ENCODE peak calls at places on chromosomes 2 and 18, in nine cellular contexts. Y is upper lobe of right lung, X is A549, P is ovary, W is transverse colon, C is left lung, Z is HCT116, A is lower lobe of right lung, J is mucosa of descending colon. L is an unnamed sample.
A peak's percentile ranks its signal among the peaks of the same experiment; 100 is the strongest.

GRCh38 chr2:24473613-24474012 is 17.4 kb upstream of the NCOA1 start:
- DNase-seq in P (no peak), J (no peak), A (no peak), Z (no peak), Y (no peak), C (no peak), W (no peak), X (no peak), L (no peak)

GRCh38 chr2:100767224-100767653 is 52.7 kb upstream of the NPAS2 start:
- DNase-seq in Z (peak; percentile 49), P (no peak), W (no peak), C (no peak), Y (no peak), X (no peak), J (no peak), A (no peak), L (no peak)

GRCh38 chr18:9422816-9423519 is 52.3 kb upstream of the RALBP1 start:
- DNase-seq in Y (no peak), J (no peak), C (no peak), P (no peak), W (peak; percentile 56), Z (peak; percentile 49), X (no peak), A (no peak), L (no peak)

GRCh38 chr2:238910751-238911351 is 63.0 kb downstream of the TWIST2 start:
- DNase-seq in A (no peak), J (no peak), Y (peak; percentile 44), C (no peak), W (no peak), X (no peak), Z (no peak), P (no peak), L (no peak)

GRCh38 chr2:880201-880970 is 70.3 kb upstream of the SNTG2 start:
- DNase-seq in W (no peak), C (no peak), Y (no peak), X (no peak), Z (no peak), A (no peak), J (no peak), P (no peak), L (no peak)

GRCh38 chr2:200655918-200656580 is 70.2 kb downstream of the AOX1 start:
- DNase-seq in Z (no peak), Y (no peak), X (no peak), W (no peak), J (no peak), C (no peak), P (no peak), A (no peak), L (no peak)

GRCh38 chr2:225041871-225042799 is at the start of gene DOCK10:
- DNase-seq in P (peak; percentile 75), W (peak; percentile 24), X (peak; percentile 21), A (peak; percentile 69), J (peak; percentile 66), C (peak; percentile 59), Z (no peak), Y (peak; percentile 71), L (peak; percentile 52)

GRCh38 chr2:26917135-26917836 is 53.2 kb upstream of the MAPRE3 start:
- DNase-seq in A (no peak), W (no peak), Z (no peak), P (no peak), Y (no peak), X (no peak), J (no peak), C (no peak), L (no peak)

GRCh38 chr2:237300755-237301154 is 113.2 kb downstream of the COL6A3 start:
- DNase-seq in W (no peak), X (no peak), C (no peak), J (no peak), Y (no peak), P (no peak), Z (no peak), A (no peak), L (no peak)

GRCh38 chr2:9763356-9764152 is 79.7 kb upstream of the TAF1B start:
- DNase-seq in P (no peak), Z (no peak), J (no peak), Y (no peak), X (no peak), W (no peak), A (no peak), C (no peak), L (no peak)

GRCh38 chr2:121521359-121521758 is 9.3 kb upstream of the RNU4ATAC start:
- DNase-seq in Z (no peak), W (no peak), C (no peak), P (no peak), A (no peak), Y (no peak), X (no peak), J (no peak), L (peak; percentile 93)

GRCh38 chr2:73979686-73980085 is 5.0 kb upstream of the TET3 start:
- DNase-seq in Z (no peak), P (no peak), A (no peak), Y (no peak), C (no peak), J (no peak), W (no peak), X (no peak), L (no peak)

GRCh38 chr2:179825494-179825893 is 35.9 kb downstream of the ZNF385B start:
- DNase-seq in A (no peak), P (no peak), J (no peak), Y (no peak), C (no peak), X (no peak), Z (no peak), W (no peak), L (no peak)

GRCh38 chr2:236343400-236344161 is 79.4 kb upstream of the ASB18 start:
- DNase-seq in J (no peak), Y (no peak), W (peak; percentile 47), Z (peak; percentile 67), C (no peak), A (no peak), P (no peak), X (peak; percentile 55), L (peak; percentile 87)

GRCh38 chr18:3230401-3231334 is 10.9 kb upstream of the MYOM1 start:
- DNase-seq in X (no peak), Y (no peak), Z (no peak), A (peak; percentile 52), W (peak; percentile 52), P (no peak), J (no peak), C (peak; percentile 37), L (peak; percentile 44)

GRCh38 chr2:138395565-138396306 is 105.8 kb upstream of the SPOPL start:
- DNase-seq in A (no peak), Y (no peak), Z (no peak), J (no peak), P (no peak), X (no peak), W (no peak), C (no peak), L (no peak)

GRCh38 chr2:167862787-167863186 is 384.6 kb downstream of the STK39 start:
- DNase-seq in X (no peak), P (no peak), Z (no peak), A (no peak), W (no peak), C (no peak), J (no peak), Y (no peak), L (peak; percentile 60)

GRCh38 chr18:9613550-9614400 is 584 bp downstream of the PPP4R1 start:
- DNase-seq in J (peak; percentile 79), Z (no peak), A (peak; percentile 82), W (peak; percentile 70), C (peak; percentile 57), X (no peak), P (peak; percentile 78), Y (peak; percentile 90), L (peak; percentile 55)

DNA sequence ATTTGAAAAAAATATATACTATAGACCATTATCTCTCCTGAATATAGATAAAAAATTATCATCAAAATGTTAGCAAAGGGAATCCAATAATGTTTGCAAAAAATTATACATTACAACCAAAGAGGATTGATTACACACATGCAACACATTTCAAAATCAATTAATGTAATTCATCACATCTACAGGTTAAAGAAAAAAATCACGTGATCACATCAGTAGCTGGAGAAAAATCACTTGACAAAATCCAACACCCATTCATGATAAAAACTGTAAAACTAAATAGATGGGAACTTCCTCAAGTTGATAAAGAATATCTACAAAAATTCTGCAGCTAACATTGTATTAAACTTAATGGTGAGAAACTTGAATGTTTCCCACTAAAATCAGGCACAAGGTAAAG is 1047.5 kb upstream of the CNTNAP5 start:
- DNase-seq in Z (no peak), C (no peak), A (no peak), Y (no peak), J (no peak), X (no peak), W (no peak), P (no peak), L (no peak)
- H3K9me3 ChIP-seq in Z (peaks cover 6% of the 10 kb centered on the region), C (no peaks in the 10 kb centered on the region), A (no peaks in the 10 kb centered on the region), Y (no peaks in the 10 kb centered on the region), J (peaks cover 9% of the 10 kb centered on the region), X (no peaks in the 10 kb centered on the region), W (peaks cover 3% of the 10 kb centered on the region), P (no peaks in the 10 kb centered on the region), L (no peaks in the 10 kb centered on the region)

DNA sequence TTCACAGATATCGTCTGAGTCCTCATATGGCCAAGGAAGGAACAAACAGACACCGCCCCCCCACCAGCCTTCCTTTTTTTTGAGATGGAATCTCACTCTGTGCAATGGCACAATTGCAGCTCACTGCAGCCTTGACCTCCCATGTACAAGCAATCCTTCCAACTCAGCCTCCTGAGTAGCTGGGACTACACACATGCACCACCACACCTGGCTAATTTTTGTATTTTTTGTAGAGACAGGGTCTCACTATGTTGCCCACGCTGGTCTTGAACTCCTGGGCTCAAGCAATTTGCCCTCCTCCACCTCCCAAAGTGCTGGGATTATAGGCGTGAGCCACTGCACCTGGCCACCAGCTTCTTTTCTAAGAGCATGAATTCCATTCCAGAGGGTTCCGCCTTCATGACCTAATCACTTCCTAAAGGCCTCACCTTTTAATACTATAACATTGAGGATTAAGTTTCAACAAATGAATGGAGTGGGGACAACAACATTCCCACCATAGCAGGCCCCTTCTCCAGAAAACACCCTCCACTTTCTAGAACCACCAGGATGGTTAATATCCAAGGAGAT is 2.2 kb upstream of the TMBIM1 start:
- DNase-seq in Z (no peak), J (no peak), W (no peak), X (no peak), A (no peak), P (no peak), C (no peak), Y (no peak), L (no peak)
- H3K4me1 ChIP-seq in Z (peaks cover 81% of the 10 kb centered on the region), J (peaks cover 41% of the 10 kb centered on the region), W (peaks cover 47% of the 10 kb centered on the region), X (peaks cover 31% of the 10 kb centered on the region), A (peaks cover 72% of the 10 kb centered on the region), P (peaks cover 7% of the 10 kb centered on the region), C (peaks cover 27% of the 10 kb centered on the region), Y (peaks cover 50% of the 10 kb centered on the region), L (peaks cover 7% of the 10 kb centered on the region)

DNA sequence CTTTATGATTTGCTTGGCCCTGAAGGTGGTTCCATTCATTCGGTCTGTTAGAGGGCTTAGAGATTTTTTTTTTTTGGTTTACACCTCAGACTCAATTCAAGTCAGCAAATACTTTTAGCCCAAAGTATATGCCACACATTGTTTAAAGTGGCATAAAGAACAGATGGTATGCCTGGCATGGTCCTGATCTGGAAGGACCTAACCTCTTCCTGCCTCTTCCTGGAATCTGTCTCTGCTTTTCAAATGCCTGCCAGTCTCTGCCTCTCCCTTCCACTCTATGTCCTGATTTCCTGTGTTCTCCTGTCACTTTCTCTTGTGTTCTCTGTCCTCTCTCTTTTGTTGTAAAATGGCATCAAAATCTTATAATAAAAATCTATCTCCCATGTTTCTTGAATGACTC is 158.0 kb downstream of the ANKRD30B start:
- DNase-seq in A (no peak), J (no peak), X (no peak), W (no peak), C (no peak), Y (no peak), P (no peak), Z (no peak), L (no peak)
- H3K9me3 ChIP-seq in A (no peaks in the 10 kb centered on the region), J (no peaks in the 10 kb centered on the region), X (no peaks in the 10 kb centered on the region), W (no peaks in the 10 kb centered on the region), C (no peaks in the 10 kb centered on the region), Y (no peaks in the 10 kb centered on the region), P (no peaks in the 10 kb centered on the region), Z (no peaks in the 10 kb centered on the region), L (no peaks in the 10 kb centered on the region)

GRCh38 chr2:46332686-46333281 is 35.6 kb downstream of the EPAS1 start:
- DNase-seq in A (no peak), J (no peak), C (no peak), W (no peak), P (no peak), Y (no peak), X (no peak), Z (no peak), L (peak; percentile 97)
- H3K4me1 ChIP-seq in A (peaks cover 97% of the 10 kb centered on the region), J (peaks cover 67% of the 10 kb centered on the region), C (peaks cover 79% of the 10 kb centered on the region), W (peaks cover 69% of the 10 kb centered on the region), P (peaks cover 46% of the 10 kb centered on the region), Y (peaks cover 96% of the 10 kb centered on the region), X (peaks cover 97% of the 10 kb centered on the region), Z (peaks cover 13% of the 10 kb centered on the region), L (peaks cover 79% of the 10 kb centered on the region)